ENCODE peak calls at places on chromosome X, in five cellular contexts. One of them, this sample, is unnamed.

GRCh38 chrX:40154229-40154852 is 56.6 kb upstream of the BCOR start:
- DNase-seq in mesenchymal stem cell: peak
- DNase-seq in neuronal stem cell: no peak
- DNase-seq in H1: no peak
- DNase-seq in trophoblast cell: no peak
- DNase-seq in this sample: peak

GRCh38 chrX:154490021-154490413 is 412 bp downstream of the SLC10A3 start:
- DNase-seq in mesenchymal stem cell: peak
- DNase-seq in neuronal stem cell: no peak
- DNase-seq in H1: no peak
- DNase-seq in trophoblast cell: peak
- DNase-seq in this sample: no peak

GRCh38 chrX:123173833-123174232 is 10.2 kb upstream of the GRIA3 start:
- DNase-seq in mesenchymal stem cell: no peak
- DNase-seq in neuronal stem cell: no peak
- DNase-seq in H1: no peak
- DNase-seq in trophoblast cell: peak
- DNase-seq in this sample: no peak

GRCh38 chrX:141814213-141814857 is 23.8 kb upstream of the MAGEC3 start:
- DNase-seq in mesenchymal stem cell: no peak
- DNase-seq in neuronal stem cell: no peak
- DNase-seq in H1: no peak
- DNase-seq in trophoblast cell: no peak
- DNase-seq in this sample: no peak

GRCh38 chrX:99800016-99800415 is 610.1 kb downstream of the PCDH19 start:
- DNase-seq in mesenchymal stem cell: no peak
- DNase-seq in neuronal stem cell: no peak
- DNase-seq in H1: no peak
- DNase-seq in trophoblast cell: no peak
- DNase-seq in this sample: no peak

GRCh38 chrX:132614297-132614696 is 125.5 kb upstream of the MBNL3 start:
- DNase-seq in mesenchymal stem cell: no peak
- DNase-seq in neuronal stem cell: no peak
- DNase-seq in H1: no peak
- DNase-seq in trophoblast cell: peak
- DNase-seq in this sample: peak

GRCh38 chrX:45445745-45446412 is 245.2 kb upstream of the DIPK2B start:
- DNase-seq in mesenchymal stem cell: peak
- DNase-seq in neuronal stem cell: no peak
- DNase-seq in H1: no peak
- DNase-seq in trophoblast cell: peak
- DNase-seq in this sample: no peak

GRCh38 chrX:4708970-4709760 is 995.7 kb upstream of the PRKX start:
- DNase-seq in mesenchymal stem cell: no peak
- DNase-seq in neuronal stem cell: no peak
- DNase-seq in H1: no peak
- DNase-seq in trophoblast cell: no peak
- DNase-seq in this sample: no peak

GRCh38 chrX:76555816-76556215 is 128.3 kb downstream of the MAGEE1 start:
- DNase-seq in mesenchymal stem cell: no peak
- DNase-seq in neuronal stem cell: peak
- DNase-seq in H1: no peak
- DNase-seq in trophoblast cell: peak
- DNase-seq in this sample: peak

GRCh38 chrX:25524150-25524549 is 508.4 kb upstream of the ARX start:
- DNase-seq in mesenchymal stem cell: no peak
- DNase-seq in neuronal stem cell: no peak
- DNase-seq in H1: no peak
- DNase-seq in trophoblast cell: no peak
- DNase-seq in this sample: no peak

GRCh38 chrX:41167888-41168287 is 82.6 kb downstream of the USP9X start:
- DNase-seq in mesenchymal stem cell: no peak
- DNase-seq in neuronal stem cell: no peak
- DNase-seq in H1: no peak
- DNase-seq in trophoblast cell: no peak
- DNase-seq in this sample: no peak

GRCh38 chrX:953879-954482 is 258.5 kb downstream of the CRLF2 start:
- DNase-seq in mesenchymal stem cell: no peak
- DNase-seq in neuronal stem cell: no peak
- DNase-seq in H1: no peak
- DNase-seq in trophoblast cell: no peak
- DNase-seq in this sample: no peak

GRCh38 chrX:142499992-142500391 is 294.9 kb upstream of the MAGEC2 start:
- DNase-seq in mesenchymal stem cell: no peak
- DNase-seq in neuronal stem cell: no peak
- DNase-seq in H1: no peak
- DNase-seq in trophoblast cell: no peak
- DNase-seq in this sample: no peak

GRCh38 chrX:9928083-9928482 is 39.1 kb upstream of the CLDN34 start:
- DNase-seq in mesenchymal stem cell: no peak
- DNase-seq in neuronal stem cell: peak
- DNase-seq in H1: peak
- DNase-seq in trophoblast cell: no peak
- DNase-seq in this sample: peak

GRCh38 chrX:1084689-1085088 is 127.8 kb downstream of the CRLF2 start:
- DNase-seq in mesenchymal stem cell: no peak
- DNase-seq in neuronal stem cell: no peak
- DNase-seq in H1: no peak
- DNase-seq in trophoblast cell: no peak
- DNase-seq in this sample: no peak

GRCh38 chrX:70995338-70995737 is 64.4 kb upstream of the SLC7A3 start:
- DNase-seq in mesenchymal stem cell: no peak
- DNase-seq in neuronal stem cell: no peak
- DNase-seq in H1: no peak
- DNase-seq in trophoblast cell: no peak
- DNase-seq in this sample: no peak

GRCh38 chrX:70998402-70999027 is 67.6 kb upstream of the SLC7A3 start:
- DNase-seq in mesenchymal stem cell: peak
- DNase-seq in neuronal stem cell: peak
- DNase-seq in H1: no peak
- DNase-seq in trophoblast cell: peak
- DNase-seq in this sample: peak

GRCh38 chrX:71000139-71000538 is 68.0 kb downstream of the SNX12 start:
- DNase-seq in mesenchymal stem cell: no peak
- DNase-seq in neuronal stem cell: no peak
- DNase-seq in H1: no peak
- DNase-seq in trophoblast cell: no peak
- DNase-seq in this sample: no peak
- H2BK12ac ChIP-seq in mesenchymal stem cell: no peak
- H2BK12ac ChIP-seq in neuronal stem cell: no peak
- H2BK12ac ChIP-seq in H1: no peak
- H2BK12ac ChIP-seq in trophoblast cell: no peak
- H2BK12ac ChIP-seq in this sample: no peak

GRCh38 chrX:29824176-29824906 is 391.0 kb upstream of the MAGEB2 start:
- DNase-seq in mesenchymal stem cell: no peak
- DNase-seq in neuronal stem cell: no peak
- DNase-seq in H1: no peak
- DNase-seq in trophoblast cell: no peak
- DNase-seq in this sample: no peak
- H2BK12ac ChIP-seq in mesenchymal stem cell: no peak
- H2BK12ac ChIP-seq in neuronal stem cell: no peak
- H2BK12ac ChIP-seq in H1: no peak
- H2BK12ac ChIP-seq in trophoblast cell: no peak
- H2BK12ac ChIP-seq in this sample: no peak

DNA sequence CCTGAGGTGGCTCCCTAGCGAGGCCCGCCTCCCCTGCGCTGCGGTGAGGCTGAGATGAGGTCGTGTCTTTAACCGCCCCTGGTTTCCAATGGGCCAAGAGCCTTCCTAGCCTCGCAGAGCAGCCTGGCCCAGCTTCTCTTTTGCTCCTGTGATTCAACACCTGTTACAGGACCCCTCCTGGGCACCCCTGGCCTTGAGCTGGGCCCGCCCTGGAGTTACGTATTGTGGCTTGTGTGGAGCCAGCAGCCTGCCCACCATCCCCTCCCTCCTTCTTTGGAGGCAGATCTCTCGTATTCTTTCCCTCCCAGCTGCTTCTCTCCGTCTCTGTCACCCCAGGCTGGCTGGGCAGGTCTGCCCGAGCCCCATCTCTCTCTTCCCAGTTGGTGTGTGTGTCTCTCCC is 19.3 kb upstream of the UBA1 start:
- DNase-seq in mesenchymal stem cell: no peak
- DNase-seq in neuronal stem cell: no peak
- DNase-seq in H1: no peak
- DNase-seq in trophoblast cell: no peak
- DNase-seq in this sample: no peak
- H2BK12ac ChIP-seq in mesenchymal stem cell: no peak
- H2BK12ac ChIP-seq in neuronal stem cell: no peak
- H2BK12ac ChIP-seq in H1: no peak
- H2BK12ac ChIP-seq in trophoblast cell: no peak
- H2BK12ac ChIP-seq in this sample: no peak

GRCh38 chrX:20059467-20060128 is 57.1 kb downstream of the MAP7D2 start:
- DNase-seq in mesenchymal stem cell: no peak
- DNase-seq in neuronal stem cell: no peak
- DNase-seq in H1: no peak
- DNase-seq in trophoblast cell: no peak
- DNase-seq in this sample: no peak

GRCh38 chrX:20060961-20061868 is 55.5 kb downstream of the MAP7D2 start:
- DNase-seq in mesenchymal stem cell: no peak
- DNase-seq in neuronal stem cell: no peak
- DNase-seq in H1: no peak
- DNase-seq in trophoblast cell: no peak
- DNase-seq in this sample: no peak

GRCh38 chrX:20063153-20063552 is 53.6 kb downstream of the MAP7D2 start:
- DNase-seq in mesenchymal stem cell: no peak
- DNase-seq in neuronal stem cell: no peak
- DNase-seq in H1: no peak
- DNase-seq in trophoblast cell: no peak
- DNase-seq in this sample: no peak

GRCh38 chrX:20063716-20064351 is 52.9 kb downstream of the MAP7D2 start:
- DNase-seq in mesenchymal stem cell: no peak
- DNase-seq in neuronal stem cell: no peak
- DNase-seq in H1: no peak
- DNase-seq in trophoblast cell: no peak
- DNase-seq in this sample: no peak

GRCh38 chrX:20061869-20062254 is 54.8 kb downstream of the MAP7D2 start:
- DNase-seq in mesenchymal stem cell: peak
- DNase-seq in neuronal stem cell: no peak
- DNase-seq in H1: no peak
- DNase-seq in trophoblast cell: no peak
- DNase-seq in this sample: no peak
- H2BK12ac ChIP-seq in mesenchymal stem cell: no peak
- H2BK12ac ChIP-seq in neuronal stem cell: no peak
- H2BK12ac ChIP-seq in H1: no peak
- H2BK12ac ChIP-seq in trophoblast cell: no peak
- H2BK12ac ChIP-seq in this sample: no peak

GRCh38 chrX:150050387-150050786 is 112.1 kb upstream of the EOLA2 start:
- DNase-seq in mesenchymal stem cell: no peak
- DNase-seq in neuronal stem cell: no peak
- DNase-seq in H1: no peak
- DNase-seq in trophoblast cell: no peak
- DNase-seq in this sample: no peak
- H2BK12ac ChIP-seq in mesenchymal stem cell: no peak
- H2BK12ac ChIP-seq in neuronal stem cell: no peak
- H2BK12ac ChIP-seq in H1: no peak
- H2BK12ac ChIP-seq in trophoblast cell: no peak
- H2BK12ac ChIP-seq in this sample: no peak

GRCh38 chrX:13897571-13897970 is 80.7 kb upstream of the GPM6B start:
- DNase-seq in mesenchymal stem cell: no peak
- DNase-seq in neuronal stem cell: no peak
- DNase-seq in H1: no peak
- DNase-seq in trophoblast cell: no peak
- DNase-seq in this sample: no peak

GRCh38 chrX:13898084-13898483 is 81.2 kb upstream of the GPM6B start:
- DNase-seq in mesenchymal stem cell: peak
- DNase-seq in neuronal stem cell: no peak
- DNase-seq in H1: no peak
- DNase-seq in trophoblast cell: peak
- DNase-seq in this sample: no peak

GRCh38 chrX:13899607-13900006 is 82.7 kb upstream of the GPM6B start:
- DNase-seq in mesenchymal stem cell: peak
- DNase-seq in neuronal stem cell: no peak
- DNase-seq in H1: no peak
- DNase-seq in trophoblast cell: no peak
- DNase-seq in this sample: no peak

GRCh38 chrX:13900351-13900750 is 83.5 kb upstream of the GPM6B start:
- DNase-seq in mesenchymal stem cell: no peak
- DNase-seq in neuronal stem cell: no peak
- DNase-seq in H1: no peak
- DNase-seq in trophoblast cell: no peak
- DNase-seq in this sample: no peak

GRCh38 chrX:13898603-13899002 is 81.7 kb upstream of the GPM6B start:
- DNase-seq in mesenchymal stem cell: no peak
- DNase-seq in neuronal stem cell: no peak
- DNase-seq in H1: no peak
- DNase-seq in trophoblast cell: no peak
- DNase-seq in this sample: no peak
- H2BK12ac ChIP-seq in mesenchymal stem cell: no peak
- H2BK12ac ChIP-seq in neuronal stem cell: no peak
- H2BK12ac ChIP-seq in H1: no peak
- H2BK12ac ChIP-seq in trophoblast cell: no peak
- H2BK12ac ChIP-seq in this sample: no peak

GRCh38 chrX:107602694-107603239 is 25.5 kb upstream of the PRPS1 start:
- DNase-seq in mesenchymal stem cell: no peak
- DNase-seq in neuronal stem cell: no peak
- DNase-seq in H1: no peak
- DNase-seq in trophoblast cell: no peak
- DNase-seq in this sample: no peak
- H2BK12ac ChIP-seq in mesenchymal stem cell: no peak
- H2BK12ac ChIP-seq in neuronal stem cell: no peak
- H2BK12ac ChIP-seq in H1: no peak
- H2BK12ac ChIP-seq in trophoblast cell: no peak
- H2BK12ac ChIP-seq in this sample: no peak

GRCh38 chrX:50711907-50712306 is 102.1 kb downstream of the SHROOM4 start:
- DNase-seq in mesenchymal stem cell: no peak
- DNase-seq in neuronal stem cell: no peak
- DNase-seq in H1: no peak
- DNase-seq in trophoblast cell: no peak
- DNase-seq in this sample: no peak

GRCh38 chrX:50707376-50707775 is 106.6 kb downstream of the SHROOM4 start:
- DNase-seq in mesenchymal stem cell: no peak
- DNase-seq in neuronal stem cell: no peak
- DNase-seq in H1: no peak
- DNase-seq in trophoblast cell: no peak
- DNase-seq in this sample: no peak

GRCh38 chrX:50707955-50708694 is 105.9 kb downstream of the SHROOM4 start:
- DNase-seq in mesenchymal stem cell: no peak
- DNase-seq in neuronal stem cell: no peak
- DNase-seq in H1: no peak
- DNase-seq in trophoblast cell: no peak
- DNase-seq in this sample: no peak

GRCh38 chrX:50712777-50713176 is 101.2 kb downstream of the SHROOM4 start:
- DNase-seq in mesenchymal stem cell: no peak
- DNase-seq in neuronal stem cell: no peak
- DNase-seq in H1: no peak
- DNase-seq in trophoblast cell: no peak
- DNase-seq in this sample: no peak
- H2BK12ac ChIP-seq in mesenchymal stem cell: no peak
- H2BK12ac ChIP-seq in neuronal stem cell: no peak
- H2BK12ac ChIP-seq in H1: no peak
- H2BK12ac ChIP-seq in trophoblast cell: no peak
- H2BK12ac ChIP-seq in this sample: no peak

This sample was measured in H9.